ENCODE peak calls at places on chromosomes 5 and 9, in five cellular contexts. M is tibial nerve, V is A549, I is K562, X is transverse colon. W is an unnamed sample.

GRCh38 chr5:80083115-80083890 is 48.2 kb downstream of the THBS4 start:
- DNase-seq in M (peak), V (peak), I (peak), X (no peak), W (no peak)

GRCh38 chr9:120579139-120579749 is 723 bp downstream of the CDK5RAP2 start:
- DNase-seq in M (no peak), V (peak), I (peak), X (no peak), W (no peak)

GRCh38 chr9:120864719-120865118 is 12.3 kb downstream of the PHF19 start:
- DNase-seq in M (no peak), V (no peak), I (no peak), X (no peak), W (no peak)

GRCh38 chr9:27379311-27380236 is 82.6 kb upstream of the EQTN start:
- DNase-seq in M (no peak), V (peak), I (no peak), X (peak), W (no peak)

GRCh38 chr5:179187229-179187678 is 127.1 kb downstream of the ZNF354C start:
- DNase-seq in M (no peak), V (no peak), I (no peak), X (no peak), W (no peak)

GRCh38 chr5:72394688-72395087 is 74.5 kb downstream of the PTCD2 start:
- DNase-seq in M (no peak), V (peak), I (no peak), X (peak), W (no peak)

GRCh38 chr5:132695956-132696355 is 22.2 kb downstream of the IL4 start:
- DNase-seq in M (no peak), V (no peak), I (no peak), X (no peak), W (no peak)

GRCh38 chr9:75939712-75940111 is 49.2 kb downstream of the PCSK5 start:
- DNase-seq in M (no peak), V (no peak), I (no peak), X (no peak), W (no peak)

GRCh38 chr5:116573279-116573616 is 1.4 kb downstream of the SEMA6A start:
- DNase-seq in M (no peak), V (peak), I (no peak), X (peak), W (no peak)

GRCh38 chr9:122213102-122213588 is 15.6 kb downstream of the LHX6 start:
- DNase-seq in M (no peak), V (no peak), I (no peak), X (no peak), W (no peak)

GRCh38 chr5:172183881-172184280 is 4.1 kb downstream of the STK10 start:
- DNase-seq in M (no peak), V (no peak), I (no peak), X (no peak), W (no peak)

GRCh38 chr5:172187118-172188032 is 649 bp downstream of the STK10 start:
- DNase-seq in M (peak), V (peak), I (peak), X (peak), W (no peak)

GRCh38 chr5:172182291-172182690 is 5.7 kb downstream of the STK10 start:
- DNase-seq in M (no peak), V (no peak), I (no peak), X (no peak), W (no peak)

GRCh38 chr5:172186114-172186695 is 1.8 kb downstream of the STK10 start:
- DNase-seq in M (no peak), V (no peak), I (no peak), X (no peak), W (no peak)

GRCh38 chr5:172185096-172185461 is 2.9 kb downstream of the STK10 start:
- DNase-seq in M (no peak), V (no peak), I (no peak), X (no peak), W (no peak)
- H3K4me3 ChIP-seq in M (no peak), V (no peak), I (no peak), X (no peak), W (no peak)

DNA sequence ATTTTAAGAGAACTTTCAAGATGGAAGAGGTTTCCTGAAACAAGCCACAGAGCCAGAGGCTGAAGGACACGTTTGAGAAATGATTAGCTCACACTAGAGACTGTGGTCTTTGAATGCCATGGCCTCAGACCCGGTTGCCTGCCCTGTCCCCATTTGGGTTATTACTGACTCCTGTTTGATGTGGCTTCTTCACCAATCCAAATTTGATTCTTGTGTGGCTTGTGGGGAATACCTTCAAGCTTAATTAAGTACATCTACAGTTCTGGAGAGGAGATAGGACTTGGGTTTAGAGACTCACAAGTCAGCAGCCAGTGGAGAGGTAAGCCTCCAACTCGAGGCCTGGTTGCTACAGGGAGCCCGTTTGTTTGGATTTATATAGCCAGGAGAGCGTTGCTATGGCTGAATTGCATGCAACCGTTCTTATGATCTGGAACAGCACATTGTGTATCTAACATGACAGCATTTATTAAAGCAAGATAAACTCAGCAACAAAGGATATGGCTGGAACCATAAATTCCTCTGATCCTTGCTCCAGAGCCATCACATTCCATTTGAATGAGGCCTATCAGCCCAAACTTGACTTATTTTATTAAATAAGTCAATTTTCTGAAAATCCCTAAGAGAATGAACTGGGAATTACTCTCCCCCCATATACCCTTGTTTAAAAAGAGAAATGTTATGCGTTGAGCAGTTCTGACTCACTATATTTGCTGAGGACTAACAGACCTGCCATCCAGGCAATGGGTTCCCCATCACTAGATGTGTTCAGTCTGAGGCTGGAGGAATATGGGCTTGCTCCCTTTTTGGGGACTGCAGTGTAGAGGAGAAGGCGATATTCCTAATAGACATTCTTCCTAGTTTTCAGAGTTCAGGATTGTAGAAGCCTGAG is 88.4 kb upstream of the TNFSF8 start:
- DNase-seq in M (no peak), V (no peak), I (no peak), X (peak), W (no peak)
- TF ChIP-seq EP300 in M (no peak), V (no peak), I (no peak), X (peak), W (peak)

DNA sequence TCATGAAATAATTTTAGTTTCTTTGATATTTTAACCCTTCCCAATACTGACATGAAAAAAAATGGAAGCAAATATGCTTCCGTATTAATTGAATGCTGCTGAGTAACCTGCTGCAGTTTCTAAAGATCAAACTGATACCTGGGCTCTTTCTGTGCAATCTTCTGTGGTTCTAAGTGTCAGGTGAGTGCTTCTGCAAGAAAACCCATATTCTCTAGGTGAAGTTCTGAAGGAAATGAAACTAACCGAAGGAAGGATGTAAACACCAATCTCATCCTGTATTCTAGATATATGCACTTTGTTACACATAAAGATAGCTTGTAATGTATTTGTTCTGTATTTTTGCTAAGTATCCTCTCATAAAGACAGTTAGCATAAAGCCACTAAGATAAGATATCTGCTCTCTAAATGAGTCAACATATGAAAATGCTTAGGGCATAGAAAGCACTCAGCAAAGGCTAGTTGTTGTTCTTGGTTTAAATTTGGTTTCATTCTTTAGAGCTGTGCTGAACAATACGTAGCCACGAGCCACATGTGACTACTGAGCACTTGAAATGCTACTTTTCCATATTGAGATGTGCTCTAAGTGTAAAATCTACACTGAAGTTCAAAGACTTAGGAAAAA is 52.0 kb downstream of the ITGA2 start:
- DNase-seq in M (no peak), V (no peak), I (no peak), X (no peak), W (no peak)
- H3K4me3 ChIP-seq in M (no peak), V (no peak), I (no peak), X (no peak), W (no peak)

DNA sequence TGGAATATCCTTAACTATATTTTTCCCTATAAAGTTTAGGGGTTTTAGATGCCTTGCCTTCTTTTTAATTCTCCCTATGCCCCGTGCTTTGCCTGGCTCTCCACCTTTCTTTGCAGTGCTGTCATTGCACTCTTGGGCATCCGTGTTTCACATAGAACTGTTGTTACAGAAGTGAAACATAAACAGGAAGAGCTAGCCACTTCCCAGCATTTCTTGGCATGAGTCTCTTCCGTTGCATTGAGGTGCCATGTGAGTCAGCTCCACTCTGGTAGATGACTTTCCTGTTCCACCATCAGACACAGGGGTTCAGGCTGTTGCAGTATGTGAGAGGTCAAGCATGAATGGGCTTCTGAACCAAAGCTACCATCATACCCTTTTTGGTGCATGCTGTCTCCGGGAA is 73.4 kb downstream of the ANGPTL2 start:
- DNase-seq in M (peak), V (peak), I (no peak), X (peak), W (no peak)
- TF ChIP-seq EP300 in M (no peak), V (no peak), I (no peak), X (no peak), W (no peak)

GRCh38 chr9:137298401-137298982 is 3.6 kb downstream of the NRARP start:
- DNase-seq in M (no peak), V (no peak), I (no peak), X (peak), W (no peak)
- H3K4me3 ChIP-seq in M (no peak), V (no peak), I (no peak), X (no peak), W (peak)

GRCh38 chr5:143182901-143183820 is 220.3 kb downstream of the NR3C1 start:
- DNase-seq in M (no peak), V (peak), I (no peak), X (peak), W (no peak)
- TF ChIP-seq EP300 in M (no peak), V (no peak), I (no peak), X (no peak), W (no peak)

GRCh38 chr9:86549920-86550319 is 195.7 kb upstream of the TUT7 start:
- DNase-seq in M (no peak), V (no peak), I (no peak), X (no peak), W (no peak)
- H3K4me3 ChIP-seq in M (no peak), V (no peak), I (no peak), X (no peak), W (no peak)

GRCh38 chr9:130445268-130445983 is 665 bp downstream of the ASS1 start:
- DNase-seq in M (no peak), V (no peak), I (no peak), X (peak), W (no peak)
- TF ChIP-seq EP300 in M (no peak), V (no peak), I (no peak), X (no peak), W (no peak)

GRCh38 chr9:126328415-126328814 is 1.8 kb downstream of the MVB12B start:
- DNase-seq in M (no peak), V (no peak), I (no peak), X (no peak), W (no peak)
- H3K4me3 ChIP-seq in M (peak), V (no peak), I (no peak), X (no peak), W (no peak)

DNA sequence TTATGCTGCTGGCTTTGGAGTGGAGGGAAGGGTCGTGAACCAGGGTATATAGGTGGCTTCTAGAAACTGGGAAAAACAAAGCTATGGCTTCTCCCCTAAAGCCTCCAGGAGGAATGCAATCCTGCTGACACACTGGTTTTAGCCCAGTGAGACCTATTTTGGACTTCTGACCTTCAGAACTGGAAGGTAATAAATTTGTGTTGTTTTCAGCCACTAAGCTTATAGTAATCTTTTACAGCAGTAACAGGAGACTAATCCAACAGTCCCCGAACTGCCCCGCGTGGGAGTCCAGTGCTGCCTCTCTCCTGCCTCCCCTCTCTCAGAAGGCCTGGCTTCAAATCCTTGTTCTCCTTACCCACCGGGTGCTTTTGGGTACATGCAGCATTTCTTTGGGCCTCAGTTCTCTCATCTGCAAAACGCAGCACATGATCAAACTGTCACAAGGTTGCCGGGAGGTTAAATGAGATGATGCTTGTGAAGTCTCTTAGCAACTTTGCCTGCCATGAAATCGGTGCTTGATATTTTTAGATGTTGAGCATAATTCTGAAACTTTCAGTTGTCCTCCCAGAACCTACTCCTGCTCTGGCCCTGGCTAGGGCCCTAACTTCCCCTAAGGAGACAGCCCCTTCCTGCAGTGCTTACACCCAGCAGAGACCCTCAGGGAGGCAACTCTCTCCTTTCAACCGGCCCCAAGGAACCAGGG is 127.3 kb upstream of the BOD1 start:
- DNase-seq in M (no peak), V (no peak), I (no peak), X (no peak), W (no peak)
- TF ChIP-seq EP300 in M (no peak), V (no peak), I (no peak), X (no peak), W (no peak)

W was measured in esophagus muscularis mucosa.